ENCODE peak calls at places on chromosomes 16 and 17, in four cellular contexts. One of them, this sample, is unnamed.

GRCh38 chr16:72940886-72941285 is 107.0 kb downstream of the ZFHX3 start:
- DNase-seq in tibial nerve: no peak
- DNase-seq in HFF-Myc: no peak
- DNase-seq in body of pancreas: no peak
- DNase-seq in this sample: no peak

GRCh38 chr17:17067277-17067676 is 25.0 kb downstream of the MPRIP start:
- DNase-seq in HFF-Myc: no peak
- DNase-seq in tibial nerve: no peak
- DNase-seq in body of pancreas: no peak
- DNase-seq in this sample: no peak

GRCh38 chr17:57288034-57288752 is 31.9 kb downstream of the MSI2 start:
- DNase-seq in body of pancreas: no peak
- DNase-seq in tibial nerve: no peak
- DNase-seq in HFF-Myc: no peak
- DNase-seq in this sample: no peak

GRCh38 chr17:53932386-53932785 is 109.7 kb downstream of the KIF2B start:
- DNase-seq in body of pancreas: no peak
- DNase-seq in HFF-Myc: no peak
- DNase-seq in tibial nerve: no peak
- DNase-seq in this sample: no peak

GRCh38 chr16:4315185-4316102 is at the start of gene GLIS2:
- DNase-seq in HFF-Myc: no peak
- DNase-seq in body of pancreas: peak; percentile 59
- DNase-seq in tibial nerve: peak; percentile 66
- DNase-seq in this sample: no peak

GRCh38 chr16:15464401-15465186 is 30.2 kb downstream of the BMERB1 start:
- DNase-seq in tibial nerve: no peak
- DNase-seq in HFF-Myc: no peak
- DNase-seq in body of pancreas: no peak
- DNase-seq in this sample: no peak

GRCh38 chr16:68289621-68290329 is 21.0 kb downstream of the SLC7A6OS start:
- DNase-seq in body of pancreas: no peak
- DNase-seq in HFF-Myc: no peak
- DNase-seq in tibial nerve: no peak
- DNase-seq in this sample: no peak

GRCh38 chr16:55370762-55371482 is 46.9 kb downstream of the IRX6 start:
- DNase-seq in body of pancreas: peak; percentile 16
- DNase-seq in tibial nerve: peak; percentile 47
- DNase-seq in HFF-Myc: no peak
- DNase-seq in this sample: peak; percentile 80

GRCh38 chr17:35568561-35568960 is 7.9 kb upstream of the SLFN14 start:
- DNase-seq in tibial nerve: no peak
- DNase-seq in body of pancreas: peak; percentile 23
- DNase-seq in HFF-Myc: no peak
- DNase-seq in this sample: no peak

GRCh38 chr16:85466989-85467388 is 146.1 kb upstream of the GSE1 start:
- DNase-seq in tibial nerve: no peak
- DNase-seq in HFF-Myc: no peak
- DNase-seq in body of pancreas: no peak
- DNase-seq in this sample: no peak

GRCh38 chr16:77288222-77288621 is 89.0 kb downstream of the SYCE1L start:
- DNase-seq in HFF-Myc: no peak
- DNase-seq in body of pancreas: no peak
- DNase-seq in tibial nerve: no peak
- DNase-seq in this sample: no peak

GRCh38 chr17:45132569-45133463 is 501 bp upstream of the PLCD3 start:
- DNase-seq in tibial nerve: peak; percentile 74
- DNase-seq in body of pancreas: peak; percentile 82
- DNase-seq in HFF-Myc: no peak
- DNase-seq in this sample: no peak

GRCh38 chr16:17802566-17802965 is 331.8 kb upstream of the XYLT1 start:
- DNase-seq in HFF-Myc: no peak
- DNase-seq in body of pancreas: no peak
- DNase-seq in tibial nerve: no peak
- DNase-seq in this sample: no peak

GRCh38 chr17:70074991-70075390 is at the start of gene KCNJ16:
- DNase-seq in HFF-Myc: no peak
- DNase-seq in tibial nerve: no peak
- DNase-seq in body of pancreas: peak; percentile 69
- DNase-seq in this sample: no peak

GRCh38 chr17:63540581-63540980 is 9.7 kb upstream of the DCAF7 start:
- DNase-seq in HFF-Myc: no peak
- DNase-seq in tibial nerve: no peak
- DNase-seq in body of pancreas: no peak
- DNase-seq in this sample: no peak

GRCh38 chr16:76955629-76956028 is 235.4 kb upstream of the MON1B start:
- DNase-seq in HFF-Myc: no peak
- DNase-seq in tibial nerve: no peak
- DNase-seq in body of pancreas: no peak
- DNase-seq in this sample: no peak

GRCh38 chr17:40415390-40415789 is 2.3 kb downstream of the TOP2A start:
- DNase-seq in body of pancreas: no peak
- DNase-seq in tibial nerve: no peak
- DNase-seq in HFF-Myc: no peak
- DNase-seq in this sample: no peak

GRCh38 chr16:31138621-31139578 is 3.4 kb upstream of the PRSS8 start:
- DNase-seq in tibial nerve: no peak
- DNase-seq in body of pancreas: peak; percentile 92
- DNase-seq in HFF-Myc: no peak
- DNase-seq in this sample: no peak

GRCh38 chr16:75267631-75268264 is 16.3 kb upstream of the BCAR1 start:
- DNase-seq in body of pancreas: peak; percentile 76
- DNase-seq in HFF-Myc: no peak
- DNase-seq in tibial nerve: no peak
- DNase-seq in this sample: no peak

DNA sequence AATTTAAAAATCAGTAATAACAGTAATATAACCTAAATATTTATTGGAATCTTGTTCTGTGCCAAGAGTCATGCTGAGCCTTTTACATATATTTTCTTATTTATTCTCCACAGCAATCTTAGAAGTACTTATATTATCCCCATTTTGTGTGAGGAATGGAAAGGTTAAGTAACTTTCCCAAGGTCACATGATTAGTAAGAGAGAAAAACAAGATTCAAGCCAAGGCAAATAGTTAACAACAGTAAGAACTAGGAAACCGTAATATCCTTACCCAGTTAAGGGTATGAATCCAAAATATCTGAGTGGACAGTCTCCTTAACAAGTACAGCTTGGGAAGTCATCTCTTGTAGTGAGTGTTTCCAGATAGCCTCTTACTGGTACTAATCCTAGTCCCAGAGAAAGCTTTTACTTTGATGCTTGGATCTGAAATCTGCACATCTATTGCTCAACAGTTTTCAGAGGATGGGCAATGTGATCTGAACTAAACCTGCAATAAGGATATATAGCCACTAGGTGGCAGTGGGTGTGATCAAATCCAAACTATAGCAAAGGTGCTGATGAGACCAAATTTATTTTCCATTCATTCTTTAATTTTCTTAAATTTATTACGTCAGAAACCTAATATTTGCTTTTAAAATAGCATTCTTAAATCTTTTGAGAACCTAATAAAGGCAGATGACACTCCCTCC is 23.3 kb downstream of the SHISA6 start:
- DNase-seq in body of pancreas: no peak
- DNase-seq in HFF-Myc: no peak
- DNase-seq in tibial nerve: no peak
- DNase-seq in this sample: no peak
- TF ChIP-seq CTCF in body of pancreas: no peak
- TF ChIP-seq CTCF in HFF-Myc: peak; percentile 21
- TF ChIP-seq CTCF in tibial nerve: no peak
- TF ChIP-seq CTCF in this sample: peak; percentile 66

GRCh38 chr16:82755570-82756282 is 129.0 kb downstream of the CDH13 start:
- DNase-seq in tibial nerve: no peak
- DNase-seq in HFF-Myc: no peak
- DNase-seq in body of pancreas: no peak
- DNase-seq in this sample: no peak
- TF ChIP-seq CTCF in tibial nerve: no peak
- TF ChIP-seq CTCF in HFF-Myc: peak; percentile 33
- TF ChIP-seq CTCF in body of pancreas: no peak
- TF ChIP-seq CTCF in this sample: peak; percentile 62

GRCh38 chr16:9259914-9260608 is 168.6 kb downstream of the HAPSTR1 start:
- DNase-seq in body of pancreas: peak; percentile 40
- DNase-seq in HFF-Myc: no peak
- DNase-seq in tibial nerve: no peak
- DNase-seq in this sample: no peak

GRCh38 chr16:9260665-9261064 is 169.2 kb downstream of the HAPSTR1 start:
- DNase-seq in tibial nerve: no peak
- DNase-seq in HFF-Myc: no peak
- DNase-seq in body of pancreas: peak; percentile 71
- DNase-seq in this sample: no peak

GRCh38 chr16:9256196-9256595 is 164.8 kb downstream of the HAPSTR1 start:
- DNase-seq in body of pancreas: peak; percentile 69
- DNase-seq in HFF-Myc: no peak
- DNase-seq in tibial nerve: no peak
- DNase-seq in this sample: no peak

GRCh38 chr16:9257843-9258242 is 166.4 kb downstream of the HAPSTR1 start:
- DNase-seq in body of pancreas: no peak
- DNase-seq in tibial nerve: no peak
- DNase-seq in HFF-Myc: no peak
- DNase-seq in this sample: no peak

GRCh38 chr16:9258423-9259051 is 167.1 kb downstream of the HAPSTR1 start:
- DNase-seq in tibial nerve: no peak
- DNase-seq in HFF-Myc: no peak
- DNase-seq in body of pancreas: peak; percentile 66
- DNase-seq in this sample: no peak
- TF ChIP-seq CTCF in tibial nerve: no peak
- TF ChIP-seq CTCF in HFF-Myc: peak; percentile 62
- TF ChIP-seq CTCF in body of pancreas: peak; percentile 82
- TF ChIP-seq CTCF in this sample: peak; percentile 86

GRCh38 chr16:49835116-49835880 is 20.6 kb downstream of the ZNF423 start:
- DNase-seq in body of pancreas: no peak
- DNase-seq in HFF-Myc: no peak
- DNase-seq in tibial nerve: no peak
- DNase-seq in this sample: no peak
- TF ChIP-seq CTCF in body of pancreas: no peak
- TF ChIP-seq CTCF in HFF-Myc: no peak
- TF ChIP-seq CTCF in tibial nerve: no peak
- TF ChIP-seq CTCF in this sample: no peak

GRCh38 chr16:2079311-2079800 is 31.6 kb downstream of the TSC2 start:
- DNase-seq in HFF-Myc: no peak
- DNase-seq in tibial nerve: no peak
- DNase-seq in body of pancreas: no peak
- DNase-seq in this sample: no peak
- TF ChIP-seq CTCF in HFF-Myc: no peak
- TF ChIP-seq CTCF in tibial nerve: no peak
- TF ChIP-seq CTCF in body of pancreas: no peak
- TF ChIP-seq CTCF in this sample: no peak

GRCh38 chr17:41966453-41967140 is at the start of gene CNP:
- DNase-seq in HFF-Myc: peak; percentile 35
- DNase-seq in body of pancreas: peak; percentile 93
- DNase-seq in tibial nerve: peak; percentile 85
- DNase-seq in this sample: peak; percentile 91

GRCh38 chr17:41967141-41967920 is 736 bp downstream of the CNP start:
- DNase-seq in HFF-Myc: no peak
- DNase-seq in tibial nerve: peak; percentile 63
- DNase-seq in body of pancreas: peak; percentile 42
- DNase-seq in this sample: no peak

GRCh38 chr17:41968676-41969075 is 2.1 kb downstream of the CNP start:
- DNase-seq in tibial nerve: no peak
- DNase-seq in HFF-Myc: no peak
- DNase-seq in body of pancreas: no peak
- DNase-seq in this sample: no peak

GRCh38 chr17:41965694-41966375 is 760 bp upstream of the CNP start:
- DNase-seq in HFF-Myc: no peak
- DNase-seq in body of pancreas: peak; percentile 90
- DNase-seq in tibial nerve: no peak
- DNase-seq in this sample: peak; percentile 77

DNA sequence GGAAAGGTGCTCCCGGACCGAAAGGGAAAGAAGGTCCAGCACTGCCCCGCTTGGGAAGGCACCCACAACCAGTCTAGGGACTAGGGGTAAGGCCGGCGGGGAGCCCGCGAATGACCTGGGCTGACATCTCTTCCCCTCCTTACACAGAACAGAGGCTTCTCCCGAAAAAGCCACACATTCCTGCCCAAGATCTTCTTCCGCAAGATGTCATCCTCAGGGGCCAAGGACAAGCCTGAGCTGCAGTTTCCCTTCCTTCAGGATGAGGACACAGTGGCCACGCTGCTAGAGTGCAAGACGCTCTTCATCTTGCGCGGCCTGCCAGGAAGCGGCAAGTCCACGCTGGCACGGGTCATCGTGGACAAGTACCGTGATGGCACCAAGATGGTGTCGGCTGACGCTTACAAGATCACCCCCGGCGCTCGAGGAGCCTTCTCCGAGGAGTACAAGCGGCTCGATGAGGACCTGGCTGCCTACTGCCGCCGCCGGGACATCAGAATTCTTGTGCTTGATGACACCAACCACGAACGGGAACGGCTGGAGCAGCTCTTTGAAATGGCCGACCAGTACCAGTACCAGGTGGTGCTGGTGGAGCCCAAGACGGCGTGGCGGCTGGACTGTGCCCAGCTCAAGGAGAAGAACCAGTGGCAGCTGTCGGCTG is 1.5 kb downstream of the CNP start:
- DNase-seq in body of pancreas: no peak
- DNase-seq in tibial nerve: no peak
- DNase-seq in HFF-Myc: no peak
- DNase-seq in this sample: no peak
- TF ChIP-seq CTCF in body of pancreas: no peak
- TF ChIP-seq CTCF in tibial nerve: no peak
- TF ChIP-seq CTCF in HFF-Myc: no peak
- TF ChIP-seq CTCF in this sample: no peak

GRCh38 chr17:28247671-28248556 is 71.1 kb upstream of the TMEM97 start:
- DNase-seq in body of pancreas: no peak
- DNase-seq in HFF-Myc: no peak
- DNase-seq in tibial nerve: no peak
- DNase-seq in this sample: no peak
- TF ChIP-seq CTCF in body of pancreas: no peak
- TF ChIP-seq CTCF in HFF-Myc: peak; percentile 8
- TF ChIP-seq CTCF in tibial nerve: no peak
- TF ChIP-seq CTCF in this sample: peak; percentile 41